ENCODE peak calls at places on chromosomes 13 and 19, in eight cellular contexts. O, R, E, W, G, J, P and M are unnamed samples.

GRCh38 chr19:48724796-48725753 is 5.5 kb upstream of the MAMSTR start:
- DNase-seq in O (no peak), R (no peak), E (no peak), W (no peak), G (peak; percentile 86), J (no peak), P (no peak), M (no peak)

GRCh38 chr19:34844254-34844653 is 71.2 kb upstream of the ZNF599 start:
- DNase-seq in O (no peak), R (no peak), E (no peak), W (peak; percentile 3), G (no peak), J (no peak), P (no peak), M (no peak)

GRCh38 chr13:22173605-22174004 is 502.7 kb downstream of the FGF9 start:
- DNase-seq in O (no peak), R (no peak), E (no peak), W (no peak), G (no peak), J (no peak), P (no peak), M (no peak)

GRCh38 chr13:75296651-75297050 is 185.3 kb downstream of the TBC1D4 start:
- DNase-seq in O (no peak), R (no peak), E (no peak), W (no peak), G (no peak), J (no peak), P (no peak), M (no peak)

GRCh38 chr19:2982983-2983350 is 5.6 kb downstream of the TLE6 start:
- DNase-seq in O (no peak), R (peak; percentile 94), E (no peak), W (peak; percentile 90), G (peak; percentile 98), J (no peak), P (peak; percentile 92), M (no peak)

GRCh38 chr13:102812616-102813287 is 13.8 kb downstream of the BIVM start:
- DNase-seq in O (no peak), R (no peak), E (no peak), W (no peak), G (no peak), J (no peak), P (no peak), M (no peak)

GRCh38 chr19:29942404-29943261 is 594 bp downstream of the URI1 start:
- DNase-seq in O (no peak), R (peak; percentile 69), E (peak; percentile 75), W (peak; percentile 71), G (peak; percentile 72), J (no peak), P (peak; percentile 53), M (peak; percentile 95)

GRCh38 chr19:49798574-49798973 is 14.5 kb downstream of the FUZ start:
- DNase-seq in O (no peak), R (no peak), E (no peak), W (no peak), G (no peak), J (no peak), P (no peak), M (no peak)

GRCh38 chr13:77544765-77545316 is 9.3 kb downstream of the SCEL start:
- DNase-seq in O (no peak), R (no peak), E (no peak), W (no peak), G (no peak), J (no peak), P (no peak), M (no peak)

DNA sequence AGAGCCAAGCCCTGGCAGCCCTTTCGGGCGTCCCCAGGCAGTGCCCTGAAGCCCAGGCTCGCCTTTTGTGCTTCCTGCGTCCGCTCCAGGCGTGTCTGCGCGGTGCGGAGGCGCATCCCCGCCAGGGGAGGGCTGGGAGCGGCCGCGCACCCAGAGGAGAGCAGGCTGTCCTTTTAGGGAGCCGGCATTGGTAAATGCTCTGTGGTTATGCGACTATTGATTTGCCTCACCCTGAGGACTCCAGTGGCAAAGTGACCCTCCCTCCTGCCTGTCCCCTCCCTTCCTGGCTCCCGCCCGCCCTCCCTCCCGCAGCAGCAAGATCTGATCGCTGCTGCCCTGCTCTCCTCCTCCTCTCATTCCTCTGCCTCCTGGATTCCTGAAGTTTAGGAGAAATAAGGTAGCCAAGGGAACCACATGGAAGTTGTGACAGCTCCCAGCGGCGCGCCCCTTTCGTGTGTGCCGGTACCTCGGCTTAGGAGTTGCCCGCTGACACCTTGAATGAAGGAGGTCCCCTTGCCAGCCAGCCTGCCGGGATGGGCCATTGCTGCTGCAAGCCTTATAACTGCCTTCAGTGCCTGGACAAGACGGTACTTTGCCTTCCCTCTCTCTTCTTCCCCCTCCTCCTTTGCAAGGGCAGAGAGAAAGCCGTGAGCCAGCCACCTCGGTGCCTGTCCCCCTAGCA is 167.0 kb downstream of the SLC7A1 start:
- DNase-seq in O (no peak), R (no peak), E (peak; percentile 71), W (no peak), G (no peak), J (no peak), P (peak; percentile 11), M (no peak)
- H3K27me3 ChIP-seq in O (no peaks in the 10 kb centered on the region), R (peaks cover 8% of the 10 kb centered on the region), E (no peaks in the 10 kb centered on the region), W (no peaks in the 10 kb centered on the region), G (no peaks in the 10 kb centered on the region), J (peaks cover 9% of the 10 kb centered on the region), P (peaks cover 3% of the 10 kb centered on the region), M (peaks cover 31% of the 10 kb centered on the region)

DNA sequence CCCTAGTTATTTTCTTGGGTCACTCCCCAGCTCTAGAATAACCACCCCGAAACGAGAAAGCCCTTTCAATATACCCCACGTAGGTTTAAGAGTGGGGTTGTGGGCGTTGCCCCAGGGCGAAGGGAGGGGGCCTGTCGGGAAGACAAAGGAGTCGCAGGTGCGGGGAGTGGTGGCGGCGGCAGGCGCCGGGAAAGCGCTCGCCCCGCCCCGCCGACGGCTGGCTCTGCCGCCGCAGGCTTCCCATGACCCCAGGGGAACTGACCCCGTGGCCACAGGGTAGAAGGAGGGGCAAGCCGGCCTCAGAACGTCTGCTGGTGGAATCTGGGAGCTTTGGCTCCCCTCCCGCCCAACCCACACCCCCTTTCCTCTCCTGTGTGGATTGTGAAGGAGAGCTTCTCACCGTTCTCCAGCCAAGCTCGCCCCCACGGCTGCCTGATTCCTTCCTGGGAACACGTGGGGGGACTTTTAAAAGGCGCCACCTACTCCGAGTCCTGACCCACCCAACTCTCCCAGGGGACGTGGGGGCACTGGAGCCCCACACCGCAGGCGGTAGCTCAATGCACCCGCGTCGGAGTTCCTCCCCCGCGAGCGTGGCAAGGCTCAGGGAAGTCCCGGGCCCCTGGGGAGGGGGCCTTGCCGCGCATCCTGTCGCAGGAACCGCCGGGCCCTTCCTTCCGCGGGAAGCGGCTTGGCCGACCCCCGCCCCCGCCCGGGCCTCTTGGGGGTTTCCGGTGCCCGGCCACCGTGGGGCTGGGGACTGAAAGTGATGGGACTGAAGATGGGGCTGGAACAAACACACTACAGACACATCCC is 5.5 kb downstream of the IER2 start:
- DNase-seq in O (no peak), R (peak; percentile 90), E (peak; percentile 89), W (peak; percentile 86), G (peak; percentile 91), J (no peak), P (peak; percentile 37), M (peak; percentile 98)
- TF ChIP-seq POLR2AphosphoS5 in O (peak; percentile 51), R (no peak), E (peak; percentile 70), W (peak; percentile 20), G (peak; percentile 45), J (no peak), P (no peak), M (peak; percentile 87)

GRCh38 chr13:110373617-110374016 is 66.5 kb downstream of the COL4A2 start:
- DNase-seq in O (no peak), R (no peak), E (no peak), W (no peak), G (no peak), J (no peak), P (no peak), M (no peak)
- H3K27me3 ChIP-seq in O (no peaks in the 10 kb centered on the region), R (peaks cover 8% of the 10 kb centered on the region), E (no peaks in the 10 kb centered on the region), W (no peaks in the 10 kb centered on the region), G (no peaks in the 10 kb centered on the region), J (no peaks in the 10 kb centered on the region), P (no peaks in the 10 kb centered on the region), M (peaks cover 23% of the 10 kb centered on the region)

DNA sequence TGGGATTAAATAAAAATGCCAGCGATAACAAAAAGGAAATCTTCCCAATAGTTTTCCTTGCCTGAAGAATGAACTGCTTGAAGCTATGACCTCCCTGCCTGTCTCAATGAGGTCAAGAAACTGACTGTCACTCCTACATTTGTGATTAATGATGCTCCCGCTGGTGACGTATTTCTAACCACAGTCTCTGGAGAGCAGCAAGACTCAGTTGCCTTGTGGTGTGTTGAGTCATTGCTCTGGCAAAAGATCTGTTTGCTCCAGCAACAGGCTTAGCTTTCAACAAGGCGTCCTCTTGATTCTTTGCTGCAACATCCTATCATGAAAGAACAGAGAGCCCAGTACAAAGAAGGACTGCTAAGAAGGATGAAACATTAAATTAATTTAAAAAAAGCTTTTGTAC is 1051.4 kb downstream of the DIAPH3 start:
- DNase-seq in O (no peak), R (peak; percentile 60), E (no peak), W (no peak), G (peak; percentile 63), J (no peak), P (no peak), M (no peak)
- TF ChIP-seq POLR2AphosphoS5 in O (no peak), R (no peak), E (no peak), W (no peak), G (peak; percentile 29), J (no peak), P (no peak), M (no peak)

GRCh38 chr19:42173695-42174094 is 41.4 kb upstream of the POU2F2 start:
- DNase-seq in O (no peak), R (no peak), E (no peak), W (no peak), G (no peak), J (no peak), P (no peak), M (no peak)
- H3K27me3 ChIP-seq in O (no peaks in the 10 kb centered on the region), R (peaks cover 51% of the 10 kb centered on the region), E (peaks cover 29% of the 10 kb centered on the region), W (no peaks in the 10 kb centered on the region), G (peaks cover 20% of the 10 kb centered on the region), J (peaks cover 10% of the 10 kb centered on the region), P (peaks cover 2% of the 10 kb centered on the region), M (peaks cover 22% of the 10 kb centered on the region)

GRCh38 chr13:109996404-109996960 is 210.1 kb upstream of the IRS2 start:
- DNase-seq in O (no peak), R (no peak), E (no peak), W (no peak), G (no peak), J (no peak), P (no peak), M (no peak)

GRCh38 chr13:109998808-109999528 is 212.6 kb upstream of the IRS2 start:
- DNase-seq in O (no peak), R (no peak), E (no peak), W (no peak), G (no peak), J (no peak), P (no peak), M (no peak)

GRCh38 chr13:109999659-110000533 is 213.5 kb upstream of the IRS2 start:
- DNase-seq in O (no peak), R (no peak), E (no peak), W (no peak), G (no peak), J (no peak), P (no peak), M (no peak)

GRCh38 chr13:109995578-109995977 is 209.2 kb upstream of the IRS2 start:
- DNase-seq in O (no peak), R (no peak), E (no peak), W (no peak), G (no peak), J (no peak), P (no peak), M (no peak)

GRCh38 chr13:109998030-109998429 is 211.6 kb upstream of the IRS2 start:
- DNase-seq in O (no peak), R (no peak), E (no peak), W (no peak), G (no peak), J (no peak), P (no peak), M (no peak)
- TF ChIP-seq POLR2AphosphoS5 in O (no peak), R (no peak), E (no peak), W (no peak), G (no peak), J (no peak), P (no peak), M (no peak)